ENCODE peak calls at places on chromosomes 12 and 14, in seven cellular contexts. U is WTC11, P is HEK293T, H is K562, O is HepG2, E is HCT116, F is GM12878. C is an unnamed sample.

GRCh38 chr14:73467800-73468199 is 9.5 kb upstream of the NUMB start:
- DNase-seq in U (no peak), P (no peak), H (peak), O (no peak), E (no peak), F (no peak), C (no peak)

GRCh38 chr14:88245321-88245720 is 77.7 kb downstream of the KCNK10 start:
- DNase-seq in U (no peak), P (no peak), H (no peak), O (no peak), E (no peak), F (no peak), C (no peak)

GRCh38 chr14:100066984-100067383 is 1.8 kb downstream of the EVL start:
- DNase-seq in U (no peak), P (no peak), H (no peak), O (no peak), E (no peak), F (no peak), C (no peak)

GRCh38 chr14:72847721-72848120 is 46.2 kb downstream of the DPF3 start:
- DNase-seq in U (peak), P (no peak), H (no peak), O (no peak), E (peak), F (no peak), C (no peak)

GRCh38 chr12:51971679-51972423 is 20.4 kb downstream of the ACVR1B start:
- DNase-seq in U (no peak), P (no peak), H (no peak), O (no peak), E (no peak), F (no peak), C (no peak)

GRCh38 chr14:21346532-21347135 is 37.2 kb downstream of the SUPT16H start:
- DNase-seq in U (no peak), P (no peak), H (no peak), O (no peak), E (no peak), F (no peak), C (no peak)

GRCh38 chr14:74548881-74549280 is 55.3 kb downstream of the ISCA2 start:
- DNase-seq in U (no peak), P (no peak), H (no peak), O (no peak), E (no peak), F (no peak), C (no peak)

GRCh38 chr12:54431911-54432814 is 13.1 kb upstream of the ITGA5 start:
- DNase-seq in U (peak), P (no peak), H (peak), O (no peak), E (no peak), F (no peak), C (no peak)

GRCh38 chr14:67420102-67420739 is 8.3 kb upstream of the PLEK2 start:
- DNase-seq in U (peak), P (peak), H (peak), O (peak), E (no peak), F (no peak), C (no peak)

GRCh38 chr12:115249878-115250277 is 565.9 kb upstream of the TBX3 start:
- DNase-seq in U (no peak), P (no peak), H (no peak), O (no peak), E (no peak), F (no peak), C (no peak)

GRCh38 chr14:60196291-60196690 is 31.1 kb upstream of the DHRS7 start:
- DNase-seq in U (no peak), P (no peak), H (no peak), O (no peak), E (no peak), F (no peak), C (no peak)

GRCh38 chr14:69770559-69770958 is 3.6 kb downstream of the SRSF5 start:
- DNase-seq in U (no peak), P (no peak), H (no peak), O (no peak), E (no peak), F (no peak), C (no peak)

GRCh38 chr12:61412209-61412608 is 848.0 kb upstream of the USP15 start:
- DNase-seq in U (no peak), P (no peak), H (no peak), O (no peak), E (no peak), F (no peak), C (no peak)

GRCh38 chr12:30525171-30525570 is 170.5 kb downstream of the IPO8 start:
- DNase-seq in U (no peak), P (no peak), H (no peak), O (no peak), E (no peak), F (no peak), C (no peak)

GRCh38 chr12:52380271-52380694 is 5.2 kb downstream of the KRT84 start:
- DNase-seq in U (peak), P (peak), H (peak), O (no peak), E (no peak), F (no peak), C (no peak)

GRCh38 chr12:119082496-119082895 is 96.2 kb upstream of the HSPB8 start:
- DNase-seq in U (no peak), P (no peak), H (no peak), O (no peak), E (no peak), F (no peak), C (no peak)

GRCh38 chr12:101829639-101830390 is 944 bp downstream of the GNPTAB start:
- DNase-seq in U (no peak), P (no peak), H (no peak), O (no peak), E (no peak), F (no peak), C (no peak)

GRCh38 chr12:122421815-122422737 is at the start of gene CLIP1:
- DNase-seq in U (peak), P (peak), H (peak), O (peak), E (no peak), F (no peak), C (peak)
- TF ChIP-seq SP1 in U (no peak), P (no peak), H (no peak), O (no peak), E (no peak), F (no peak), C (no peak)

GRCh38 chr12:131279281-131279921 is 325.7 kb downstream of the ADGRD1 start:
- DNase-seq in U (no peak), P (no peak), H (no peak), O (no peak), E (no peak), F (no peak), C (no peak)
- TF ChIP-seq SP1 in U (no peak), P (no peak), H (no peak), O (no peak), E (no peak), F (no peak), C (no peak)

DNA sequence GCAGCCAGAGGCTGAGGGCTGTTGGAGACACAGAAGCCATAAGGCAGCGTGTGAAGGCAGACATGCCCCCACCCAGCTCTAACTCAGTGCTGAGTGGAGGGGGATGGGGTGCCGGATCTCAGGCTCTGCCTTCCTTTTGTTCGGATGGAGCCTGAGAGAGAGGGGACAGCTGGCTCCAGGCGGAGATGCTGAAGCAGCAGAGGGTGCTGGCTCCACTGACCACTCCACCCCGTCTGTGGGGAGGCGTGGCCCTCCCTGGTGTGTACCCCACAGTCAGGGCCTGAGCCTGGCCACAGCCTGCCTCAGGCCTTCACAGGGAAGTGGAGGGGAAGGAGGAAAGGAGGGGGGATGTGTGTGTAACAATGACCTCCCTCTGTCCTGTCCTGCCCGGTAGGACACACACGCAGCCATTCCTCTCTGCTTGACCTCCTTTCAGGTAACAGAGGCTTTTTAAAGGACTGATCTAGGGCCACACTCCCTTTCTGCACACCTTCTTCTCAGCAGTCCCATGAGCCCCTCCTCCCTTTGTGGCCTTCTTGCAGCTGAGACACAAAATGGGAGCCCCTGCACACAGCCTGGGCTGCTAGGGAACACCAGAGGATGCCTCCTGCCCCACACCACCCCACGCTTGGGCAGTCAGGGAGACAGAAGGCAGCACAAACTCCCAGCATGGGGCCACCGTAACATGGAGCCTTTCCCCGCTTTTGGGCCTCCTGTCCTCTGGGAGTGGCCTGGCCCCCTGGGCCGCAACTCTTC is 9.6 kb upstream of the ENDOU start:
- DNase-seq in U (peak), P (no peak), H (no peak), O (no peak), E (no peak), F (no peak), C (peak)
- TF ChIP-seq SP1 in U (no peak), P (no peak), H (no peak), O (no peak), E (no peak), F (no peak), C (peak)

GRCh38 chr14:63205850-63206249 is 1.6 kb downstream of the RHOJ start:
- DNase-seq in U (no peak), P (no peak), H (no peak), O (no peak), E (no peak), F (no peak), C (no peak)

GRCh38 chr14:63203015-63203414 is 1.2 kb upstream of the RHOJ start:
- DNase-seq in U (no peak), P (no peak), H (no peak), O (no peak), E (no peak), F (no peak), C (no peak)

GRCh38 chr14:63203618-63204406 is 431 bp upstream of the RHOJ start:
- DNase-seq in U (peak), P (peak), H (no peak), O (peak), E (no peak), F (no peak), C (peak)

GRCh38 chr14:63205281-63205575 is 985 bp downstream of the RHOJ start:
- DNase-seq in U (no peak), P (no peak), H (no peak), O (no peak), E (no peak), F (no peak), C (no peak)

GRCh38 chr14:63204407-63205280 is at the start of gene RHOJ:
- DNase-seq in U (peak), P (no peak), H (no peak), O (no peak), E (no peak), F (no peak), C (peak)
- TF ChIP-seq SP1 in U (no peak), P (no peak), H (no peak), O (no peak), E (no peak), F (no peak), C (no peak)

GRCh38 chr14:94278732-94279131 is 14.3 kb downstream of the SERPINA10 start:
- DNase-seq in U (no peak), P (no peak), H (no peak), O (no peak), E (no peak), F (no peak), C (no peak)

GRCh38 chr14:94285158-94285557 is 7.9 kb downstream of the SERPINA10 start:
- DNase-seq in U (no peak), P (no peak), H (no peak), O (no peak), E (no peak), F (no peak), C (no peak)

GRCh38 chr14:94288610-94289465 is 4.2 kb downstream of the SERPINA10 start:
- DNase-seq in U (no peak), P (no peak), H (no peak), O (no peak), E (no peak), F (no peak), C (no peak)

GRCh38 chr14:94284221-94284620 is 8.8 kb downstream of the SERPINA10 start:
- DNase-seq in U (no peak), P (no peak), H (no peak), O (no peak), E (no peak), F (no peak), C (no peak)

GRCh38 chr14:94282991-94283723 is 9.9 kb downstream of the SERPINA10 start:
- DNase-seq in U (no peak), P (no peak), H (no peak), O (no peak), E (no peak), F (no peak), C (no peak)
- TF ChIP-seq SP1 in U (no peak), P (no peak), H (no peak), O (no peak), E (no peak), F (no peak), C (no peak)

GRCh38 chr12:3552726-3553045 is 61.7 kb downstream of the PRMT8 start:
- DNase-seq in U (no peak), P (no peak), H (no peak), O (no peak), E (no peak), F (no peak), C (no peak)

GRCh38 chr12:3551976-3552725 is 61.1 kb downstream of the PRMT8 start:
- DNase-seq in U (no peak), P (no peak), H (no peak), O (no peak), E (no peak), F (no peak), C (no peak)

GRCh38 chr12:3554547-3555115 is 63.6 kb downstream of the PRMT8 start:
- DNase-seq in U (no peak), P (no peak), H (no peak), O (no peak), E (no peak), F (no peak), C (no peak)

GRCh38 chr12:3553681-3554546 is 62.9 kb downstream of the PRMT8 start:
- DNase-seq in U (peak), P (no peak), H (no peak), O (no peak), E (no peak), F (no peak), C (no peak)

GRCh38 chr12:3553221-3553620 is 62.2 kb downstream of the PRMT8 start:
- DNase-seq in U (no peak), P (no peak), H (no peak), O (no peak), E (no peak), F (no peak), C (no peak)
- TF ChIP-seq SP1 in U (no peak), P (no peak), H (no peak), O (no peak), E (no peak), F (no peak), C (no peak)

GRCh38 chr14:78154827-78155226 is 15.3 kb upstream of the NRXN3 start:
- DNase-seq in U (peak), P (no peak), H (peak), O (no peak), E (no peak), F (no peak), C (peak)

GRCh38 chr14:78156196-78156595 is 14.0 kb upstream of the NRXN3 start:
- DNase-seq in U (no peak), P (no peak), H (no peak), O (no peak), E (no peak), F (no peak), C (no peak)

GRCh38 chr14:78157855-78158436 is 12.2 kb upstream of the NRXN3 start:
- DNase-seq in U (peak), P (peak), H (peak), O (peak), E (no peak), F (no peak), C (no peak)

GRCh38 chr14:78153069-78153351 is 17.2 kb upstream of the NRXN3 start:
- DNase-seq in U (no peak), P (no peak), H (no peak), O (no peak), E (no peak), F (no peak), C (no peak)

DNA sequence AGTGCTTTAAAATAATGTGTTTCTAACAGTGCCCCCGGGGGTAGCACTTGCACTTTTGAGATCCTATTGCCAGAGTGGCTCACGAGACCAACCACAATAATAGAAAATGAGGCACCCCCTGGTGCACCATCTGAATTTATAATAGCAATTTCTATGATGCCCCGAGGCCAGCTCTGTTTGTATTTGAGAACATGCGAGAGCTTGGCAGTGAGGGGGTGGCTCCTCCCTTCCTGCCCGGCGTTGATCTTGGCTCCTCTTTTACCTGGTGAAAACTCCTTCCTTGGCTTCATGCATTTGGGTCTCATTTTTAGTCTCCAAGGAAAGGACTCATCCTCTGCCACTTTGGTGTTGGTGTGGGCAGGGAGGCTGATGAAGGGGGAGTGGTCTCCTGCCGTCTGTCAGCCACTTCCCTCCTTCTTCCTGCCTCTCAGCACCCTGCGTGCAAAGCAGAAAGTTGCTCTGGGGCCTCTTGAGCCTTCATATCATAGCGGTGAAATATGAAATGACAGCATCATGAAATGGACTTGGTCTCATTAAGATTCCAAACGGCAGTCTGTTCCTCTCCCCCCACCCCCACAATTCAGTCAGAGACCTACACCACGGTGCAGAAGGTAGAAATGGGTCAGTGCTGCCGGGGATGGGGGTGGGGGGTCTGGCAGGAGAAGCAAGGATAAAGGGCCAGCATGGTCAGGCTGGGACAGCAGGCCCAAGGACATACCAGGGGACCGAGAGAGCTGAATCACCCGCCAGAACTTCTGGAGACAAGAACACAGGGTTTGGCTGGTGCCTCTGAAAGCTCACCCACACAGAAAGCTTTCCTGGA is 17.7 kb upstream of the NRXN3 start:
- DNase-seq in U (no peak), P (no peak), H (no peak), O (no peak), E (no peak), F (no peak), C (no peak)
- TF ChIP-seq SP1 in U (no peak), P (no peak), H (no peak), O (no peak), E (no peak), F (no peak), C (no peak)

C was measured in H1.